ENCODE peak calls at places on chromosome 13, in nine cellular contexts. P, W, E, A, J, Q, V, D and B are unnamed samples.

GRCh38 chr13:67369895-67370660 is 139.9 kb upstream of the PCDH9 start:
- DNase-seq in A (peak), Q (no peak), D (no peak), J (no peak), E (no peak), V (no peak), P (no peak), W (peak), B (no peak)

GRCh38 chr13:45108716-45109706 is 11.3 kb upstream of the GTF2F2 start:
- DNase-seq in D (no peak), W (peak), E (no peak), J (no peak), P (no peak), Q (no peak), V (peak), A (no peak), B (no peak)

GRCh38 chr13:39881887-39882286 is 226.4 kb downstream of the COG6 start:
- DNase-seq in A (peak), J (no peak), P (no peak), E (no peak), D (no peak), W (no peak), V (no peak), Q (no peak), B (no peak)

GRCh38 chr13:44573071-44573470 is 3.1 kb downstream of the TSC22D1 start:
- DNase-seq in W (no peak), E (no peak), D (no peak), J (no peak), A (peak), Q (no peak), V (no peak), P (no peak), B (no peak)

GRCh38 chr13:75850915-75851314 is 214.8 kb downstream of the LMO7 start:
- DNase-seq in E (no peak), D (no peak), Q (no peak), W (no peak), V (no peak), A (peak), P (no peak), J (no peak), B (no peak)

GRCh38 chr13:111292710-111293485 is 27.5 kb upstream of the TEX29 start:
- DNase-seq in J (peak), Q (no peak), W (no peak), V (no peak), D (no peak), E (no peak), P (no peak), A (no peak), B (no peak)

GRCh38 chr13:37491661-37492060 is 106.9 kb downstream of the POSTN start:
- DNase-seq in P (no peak), Q (no peak), V (no peak), W (no peak), J (no peak), E (no peak), D (no peak), A (no peak), B (no peak)

GRCh38 chr13:32969516-32969941 is 46.7 kb upstream of the KL start:
- DNase-seq in Q (no peak), A (peak), D (no peak), E (no peak), J (no peak), V (no peak), P (no peak), W (peak), B (no peak)

GRCh38 chr13:21849323-21849722 is 178.4 kb downstream of the FGF9 start:
- DNase-seq in P (no peak), V (no peak), A (peak), W (peak), E (no peak), D (peak), J (peak), Q (peak), B (no peak)

GRCh38 chr13:114155320-114155719 is 22.9 kb upstream of the RASA3 start:
- DNase-seq in J (no peak), P (no peak), V (no peak), A (no peak), Q (no peak), W (no peak), D (no peak), E (no peak), B (no peak)

GRCh38 chr13:75761373-75761772 is 125.2 kb downstream of the LMO7 start:
- DNase-seq in P (no peak), Q (no peak), W (peak), D (no peak), J (no peak), V (no peak), E (no peak), A (no peak), B (no peak)

GRCh38 chr13:114110091-114110829 is 22.2 kb downstream of the RASA3 start:
- DNase-seq in Q (no peak), A (peak), J (peak), D (no peak), V (peak), W (no peak), P (peak), E (no peak), B (peak)

GRCh38 chr13:106581268-106581667 is 13.3 kb upstream of the ARGLU1 start:
- DNase-seq in D (no peak), E (no peak), P (no peak), W (no peak), A (no peak), V (no peak), J (no peak), Q (no peak), B (no peak)

GRCh38 chr13:49319555-49320350 is 72.0 kb downstream of the CDADC1 start:
- DNase-seq in J (no peak), A (peak), D (no peak), Q (no peak), V (no peak), P (no peak), E (no peak), W (peak), B (no peak)

GRCh38 chr13:47134939-47135489 is 238.2 kb upstream of the HTR2A start:
- DNase-seq in A (no peak), P (no peak), W (no peak), J (no peak), V (no peak), Q (no peak), D (no peak), E (no peak), B (no peak)

GRCh38 chr13:32914686-32915085 is 101.5 kb upstream of the KL start:
- DNase-seq in E (no peak), D (no peak), A (no peak), Q (no peak), P (no peak), J (no peak), W (no peak), V (no peak), B (no peak)

GRCh38 chr13:112657850-112658445 is 31.9 kb upstream of the ATP11A start:
- DNase-seq in P (peak), A (peak), D (no peak), W (peak), J (no peak), E (no peak), Q (no peak), V (no peak), B (no peak)

GRCh38 chr13:99087954-99088491 is 110.2 kb upstream of the DOCK9 start:
- DNase-seq in D (peak), J (peak), W (no peak), E (no peak), P (no peak), A (no peak), Q (peak), V (peak), B (no peak)

GRCh38 chr13:27283906-27284523 is 13.4 kb downstream of the RASL11A start:
- DNase-seq in P (no peak), D (peak), Q (no peak), E (no peak), J (peak), A (peak), V (no peak), W (peak), B (peak)

GRCh38 chr13:65971541-65971940 is 1258.6 kb downstream of the PCDH9 start:
- DNase-seq in Q (peak), V (no peak), E (no peak), W (no peak), P (no peak), D (no peak), A (no peak), J (no peak), B (no peak)

GRCh38 chr13:103288114-103288513 is 221.9 kb upstream of the SLC10A2 start:
- DNase-seq in J (no peak), E (no peak), Q (peak), W (no peak), P (no peak), A (no peak), V (no peak), D (no peak), B (no peak)

GRCh38 chr13:71610876-71611275 is 256.1 kb downstream of the DACH1 start:
- DNase-seq in J (peak), D (peak), Q (no peak), V (no peak), P (no peak), E (no peak), A (no peak), W (no peak), B (no peak)

GRCh38 chr13:32828711-32829110 is 187.5 kb upstream of the KL start:
- DNase-seq in V (no peak), E (no peak), P (no peak), A (no peak), J (no peak), Q (no peak), W (no peak), D (no peak), B (no peak)

GRCh38 chr13:41356788-41357187 is 45.7 kb downstream of the NAA16 start:
- DNase-seq in W (no peak), P (no peak), V (no peak), D (no peak), Q (no peak), E (no peak), A (no peak), J (no peak), B (no peak)

GRCh38 chr13:52744842-52745241 is 5.2 kb upstream of the CNMD start:
- DNase-seq in P (no peak), A (no peak), E (no peak), V (no peak), D (no peak), J (no peak), Q (no peak), W (no peak), B (no peak)

GRCh38 chr13:113468461-113469147 is 15.3 kb upstream of the ADPRHL1 start:
- DNase-seq in E (no peak), A (no peak), J (no peak), W (no peak), D (no peak), P (no peak), V (peak), Q (no peak), B (no peak)

GRCh38 chr13:113176292-113176691 is 17.8 kb downstream of the PROZ start:
- DNase-seq in J (no peak), D (no peak), W (no peak), V (no peak), Q (no peak), E (no peak), P (no peak), A (no peak), B (no peak)

GRCh38 chr13:98947925-98948324 is 29.9 kb downstream of the DOCK9 start:
- DNase-seq in W (no peak), E (no peak), V (no peak), Q (no peak), A (no peak), J (no peak), D (no peak), P (no peak), B (no peak)

GRCh38 chr13:67119481-67119883 is 110.7 kb downstream of the PCDH9 start:
- DNase-seq in E (no peak), D (no peak), P (no peak), V (no peak), J (no peak), W (peak), Q (no peak), A (peak), B (no peak)

GRCh38 chr13:72781461-72782439 is at the start of the genes DIS3 and PIBF1:
- DNase-seq in A (peak), Q (peak), V (peak), E (peak), D (peak), J (peak), W (peak), P (peak), B (peak)

GRCh38 chr13:36131931-36132297 is 732 bp upstream of the DCLK1 start:
- DNase-seq in P (peak), V (no peak), D (no peak), Q (no peak), A (peak), W (peak), J (no peak), E (no peak), B (no peak)

GRCh38 chr13:94280357-94280756 is 199.1 kb downstream of the DCT start:
- DNase-seq in J (no peak), V (no peak), Q (no peak), W (no peak), A (peak), P (no peak), D (no peak), E (no peak), B (no peak)

GRCh38 chr13:20053016-20053415 is 94.5 kb downstream of the ZMYM2 start:
- DNase-seq in E (no peak), Q (peak), D (no peak), V (no peak), A (peak), P (no peak), W (no peak), J (no peak), B (no peak)

GRCh38 chr13:26964278-26965057 is 203.9 kb upstream of the GPR12 start:
- DNase-seq in V (no peak), J (peak), A (peak), E (no peak), W (no peak), Q (peak), D (peak), P (no peak), B (no peak)